ENCODE peak calls at places on chromosomes 6 and 20, in six cellular contexts. One of them, this sample, is unnamed.

GRCh38 chr6:43702522-43703440 is 15.2 kb upstream of the MRPS18A start:
- DNase-seq in iPS-NIHi11: peak
- DNase-seq in central memory CD4-positive, alpha-beta T cell: no peak
- DNase-seq in fibroblast of the conjunctiva: peak
- DNase-seq in HEK293T: peak
- DNase-seq in GM03348: peak
- DNase-seq in this sample: peak

GRCh38 chr6:35561113-35561512 is 48.4 kb upstream of the TULP1 start:
- DNase-seq in GM03348: no peak
- DNase-seq in fibroblast of the conjunctiva: no peak
- DNase-seq in iPS-NIHi11: no peak
- DNase-seq in HEK293T: no peak
- DNase-seq in central memory CD4-positive, alpha-beta T cell: no peak
- DNase-seq in this sample: no peak

GRCh38 chr20:2108987-2109386 is 7.4 kb downstream of the STK35 start:
- DNase-seq in GM03348: peak
- DNase-seq in fibroblast of the conjunctiva: no peak
- DNase-seq in central memory CD4-positive, alpha-beta T cell: no peak
- DNase-seq in iPS-NIHi11: no peak
- DNase-seq in HEK293T: no peak
- DNase-seq in this sample: peak

GRCh38 chr20:51697119-51697826 is 70.9 kb downstream of the ATP9A start:
- DNase-seq in HEK293T: no peak
- DNase-seq in iPS-NIHi11: no peak
- DNase-seq in GM03348: no peak
- DNase-seq in fibroblast of the conjunctiva: no peak
- DNase-seq in central memory CD4-positive, alpha-beta T cell: no peak
- DNase-seq in this sample: no peak

GRCh38 chr6:115591973-115592486 is 468.7 kb downstream of the FRK start:
- DNase-seq in central memory CD4-positive, alpha-beta T cell: no peak
- DNase-seq in iPS-NIHi11: no peak
- DNase-seq in fibroblast of the conjunctiva: no peak
- DNase-seq in HEK293T: no peak
- DNase-seq in GM03348: no peak
- DNase-seq in this sample: no peak

GRCh38 chr20:53582574-53583351 is 10.9 kb downstream of the ZNF217 start:
- DNase-seq in iPS-NIHi11: no peak
- DNase-seq in HEK293T: no peak
- DNase-seq in GM03348: peak
- DNase-seq in fibroblast of the conjunctiva: peak
- DNase-seq in central memory CD4-positive, alpha-beta T cell: peak
- DNase-seq in this sample: peak

GRCh38 chr20:4638826-4639225 is 82.9 kb upstream of the PRND start:
- DNase-seq in central memory CD4-positive, alpha-beta T cell: no peak
- DNase-seq in iPS-NIHi11: no peak
- DNase-seq in HEK293T: no peak
- DNase-seq in GM03348: no peak
- DNase-seq in fibroblast of the conjunctiva: no peak
- DNase-seq in this sample: no peak

GRCh38 chr6:80434951-80435350 is 328.5 kb downstream of the BCKDHB start:
- DNase-seq in central memory CD4-positive, alpha-beta T cell: no peak
- DNase-seq in fibroblast of the conjunctiva: no peak
- DNase-seq in GM03348: no peak
- DNase-seq in HEK293T: no peak
- DNase-seq in iPS-NIHi11: no peak
- DNase-seq in this sample: no peak

GRCh38 chr6:126268087-126268486 is 71.8 kb upstream of the CENPW start:
- DNase-seq in iPS-NIHi11: peak
- DNase-seq in central memory CD4-positive, alpha-beta T cell: no peak
- DNase-seq in GM03348: no peak
- DNase-seq in HEK293T: peak
- DNase-seq in fibroblast of the conjunctiva: no peak
- DNase-seq in this sample: no peak

GRCh38 chr6:78505178-78505577 is 362.2 kb upstream of the IRAK1BP1 start:
- DNase-seq in GM03348: no peak
- DNase-seq in HEK293T: no peak
- DNase-seq in fibroblast of the conjunctiva: no peak
- DNase-seq in iPS-NIHi11: no peak
- DNase-seq in central memory CD4-positive, alpha-beta T cell: no peak
- DNase-seq in this sample: no peak

GRCh38 chr6:20117474-20117873 is 94.8 kb downstream of the MBOAT1 start:
- DNase-seq in HEK293T: no peak
- DNase-seq in fibroblast of the conjunctiva: no peak
- DNase-seq in GM03348: no peak
- DNase-seq in central memory CD4-positive, alpha-beta T cell: no peak
- DNase-seq in iPS-NIHi11: peak
- DNase-seq in this sample: no peak

GRCh38 chr20:38825901-38826625 is 20.6 kb downstream of the PPP1R16B start:
- DNase-seq in GM03348: peak
- DNase-seq in iPS-NIHi11: peak
- DNase-seq in HEK293T: peak
- DNase-seq in fibroblast of the conjunctiva: no peak
- DNase-seq in central memory CD4-positive, alpha-beta T cell: no peak
- DNase-seq in this sample: no peak

GRCh38 chr20:7375905-7376304 is 564.4 kb downstream of the HAO1 start:
- DNase-seq in central memory CD4-positive, alpha-beta T cell: no peak
- DNase-seq in iPS-NIHi11: no peak
- DNase-seq in HEK293T: no peak
- DNase-seq in GM03348: peak
- DNase-seq in fibroblast of the conjunctiva: peak
- DNase-seq in this sample: no peak

GRCh38 chr20:39855799-39856198 is 833.2 kb downstream of the MAFB start:
- DNase-seq in central memory CD4-positive, alpha-beta T cell: no peak
- DNase-seq in GM03348: no peak
- DNase-seq in HEK293T: no peak
- DNase-seq in fibroblast of the conjunctiva: no peak
- DNase-seq in iPS-NIHi11: no peak
- DNase-seq in this sample: no peak

GRCh38 chr6:84854801-84855400 is 90.5 kb upstream of the TBX18 start:
- DNase-seq in GM03348: no peak
- DNase-seq in central memory CD4-positive, alpha-beta T cell: no peak
- DNase-seq in iPS-NIHi11: no peak
- DNase-seq in fibroblast of the conjunctiva: no peak
- DNase-seq in HEK293T: no peak
- DNase-seq in this sample: no peak

GRCh38 chr6:154512214-154512613 is 1.7 kb upstream of the CNKSR3 start:
- DNase-seq in HEK293T: no peak
- DNase-seq in central memory CD4-positive, alpha-beta T cell: no peak
- DNase-seq in fibroblast of the conjunctiva: no peak
- DNase-seq in iPS-NIHi11: no peak
- DNase-seq in GM03348: no peak
- DNase-seq in this sample: no peak

GRCh38 chr20:38171301-38172010 is 6.4 kb upstream of the TGM2 start:
- DNase-seq in HEK293T: no peak
- DNase-seq in fibroblast of the conjunctiva: no peak
- DNase-seq in GM03348: no peak
- DNase-seq in central memory CD4-positive, alpha-beta T cell: no peak
- DNase-seq in iPS-NIHi11: no peak
- DNase-seq in this sample: no peak

GRCh38 chr6:79408598-79408997 is 128.6 kb downstream of the LCA5 start:
- DNase-seq in GM03348: no peak
- DNase-seq in iPS-NIHi11: no peak
- DNase-seq in central memory CD4-positive, alpha-beta T cell: no peak
- DNase-seq in HEK293T: no peak
- DNase-seq in fibroblast of the conjunctiva: no peak
- DNase-seq in this sample: no peak

GRCh38 chr6:158649289-158650143 is at the start of gene SYTL3:
- DNase-seq in iPS-NIHi11: no peak
- DNase-seq in HEK293T: no peak
- DNase-seq in fibroblast of the conjunctiva: no peak
- DNase-seq in GM03348: peak
- DNase-seq in central memory CD4-positive, alpha-beta T cell: peak
- DNase-seq in this sample: peak

GRCh38 chr20:57586943-57587277 is 26.0 kb downstream of the PCK1 start:
- DNase-seq in fibroblast of the conjunctiva: no peak
- DNase-seq in GM03348: no peak
- DNase-seq in HEK293T: no peak
- DNase-seq in iPS-NIHi11: no peak
- DNase-seq in central memory CD4-positive, alpha-beta T cell: no peak
- DNase-seq in this sample: no peak

GRCh38 chr20:17281478-17281877 is 54.6 kb downstream of the PCSK2 start:
- DNase-seq in central memory CD4-positive, alpha-beta T cell: no peak
- DNase-seq in HEK293T: peak
- DNase-seq in fibroblast of the conjunctiva: no peak
- DNase-seq in iPS-NIHi11: peak
- DNase-seq in GM03348: no peak
- DNase-seq in this sample: no peak

GRCh38 chr20:47784599-47785320 is 521 bp downstream of the SULF2 start:
- DNase-seq in central memory CD4-positive, alpha-beta T cell: no peak
- DNase-seq in HEK293T: peak
- DNase-seq in fibroblast of the conjunctiva: no peak
- DNase-seq in iPS-NIHi11: peak
- DNase-seq in GM03348: peak
- DNase-seq in this sample: no peak

GRCh38 chr6:13615802-13616140 is 636 bp downstream of the NOL7 start:
- DNase-seq in GM03348: peak
- DNase-seq in central memory CD4-positive, alpha-beta T cell: peak
- DNase-seq in fibroblast of the conjunctiva: no peak
- DNase-seq in HEK293T: peak
- DNase-seq in iPS-NIHi11: peak
- DNase-seq in this sample: peak

GRCh38 chr6:102571236-102571908 is 1177.9 kb downstream of the GRIK2 start:
- DNase-seq in iPS-NIHi11: peak
- DNase-seq in HEK293T: no peak
- DNase-seq in fibroblast of the conjunctiva: peak
- DNase-seq in GM03348: no peak
- DNase-seq in central memory CD4-positive, alpha-beta T cell: no peak
- DNase-seq in this sample: no peak

GRCh38 chr20:1720845-1721475 is 63.4 kb upstream of the SIRPG start:
- DNase-seq in fibroblast of the conjunctiva: no peak
- DNase-seq in GM03348: no peak
- DNase-seq in central memory CD4-positive, alpha-beta T cell: no peak
- DNase-seq in HEK293T: no peak
- DNase-seq in iPS-NIHi11: no peak
- DNase-seq in this sample: no peak

GRCh38 chr6:169421890-169422289 is 168.2 kb upstream of the THBS2 start:
- DNase-seq in iPS-NIHi11: no peak
- DNase-seq in central memory CD4-positive, alpha-beta T cell: no peak
- DNase-seq in fibroblast of the conjunctiva: no peak
- DNase-seq in GM03348: no peak
- DNase-seq in HEK293T: no peak
- DNase-seq in this sample: no peak

GRCh38 chr6:46380152-46380807 is 111.0 kb downstream of the RCAN2 start:
- DNase-seq in GM03348: no peak
- DNase-seq in HEK293T: no peak
- DNase-seq in iPS-NIHi11: no peak
- DNase-seq in fibroblast of the conjunctiva: no peak
- DNase-seq in central memory CD4-positive, alpha-beta T cell: no peak
- DNase-seq in this sample: no peak

GRCh38 chr20:47790032-47790965 is 5.0 kb upstream of the SULF2 start:
- DNase-seq in iPS-NIHi11: no peak
- DNase-seq in central memory CD4-positive, alpha-beta T cell: no peak
- DNase-seq in GM03348: peak
- DNase-seq in fibroblast of the conjunctiva: peak
- DNase-seq in HEK293T: no peak
- DNase-seq in this sample: no peak

GRCh38 chr6:114281496-114281895 is 61.3 kb downstream of the HS3ST5 start:
- DNase-seq in GM03348: no peak
- DNase-seq in fibroblast of the conjunctiva: no peak
- DNase-seq in iPS-NIHi11: no peak
- DNase-seq in central memory CD4-positive, alpha-beta T cell: no peak
- DNase-seq in HEK293T: no peak
- DNase-seq in this sample: no peak

GRCh38 chr6:56375806-56376205 is 128.4 kb upstream of the COL21A1 start:
- DNase-seq in GM03348: no peak
- DNase-seq in iPS-NIHi11: no peak
- DNase-seq in fibroblast of the conjunctiva: no peak
- DNase-seq in HEK293T: no peak
- DNase-seq in central memory CD4-positive, alpha-beta T cell: no peak
- DNase-seq in this sample: no peak

GRCh38 chr20:62815066-62815991 is 1.5 kb upstream of the COL9A3 start:
- DNase-seq in central memory CD4-positive, alpha-beta T cell: no peak
- DNase-seq in iPS-NIHi11: peak
- DNase-seq in HEK293T: no peak
- DNase-seq in fibroblast of the conjunctiva: no peak
- DNase-seq in GM03348: peak
- DNase-seq in this sample: no peak

GRCh38 chr6:18247002-18247401 is 17.3 kb downstream of the DEK start:
- DNase-seq in fibroblast of the conjunctiva: no peak
- DNase-seq in GM03348: no peak
- DNase-seq in central memory CD4-positive, alpha-beta T cell: no peak
- DNase-seq in iPS-NIHi11: no peak
- DNase-seq in HEK293T: no peak
- DNase-seq in this sample: no peak

GRCh38 chr6:117463762-117464665 is 18.5 kb upstream of the DCBLD1 start:
- DNase-seq in central memory CD4-positive, alpha-beta T cell: no peak
- DNase-seq in HEK293T: no peak
- DNase-seq in fibroblast of the conjunctiva: no peak
- DNase-seq in GM03348: peak
- DNase-seq in iPS-NIHi11: no peak
- DNase-seq in this sample: no peak

GRCh38 chr6:99590728-99591672 is 15.6 kb upstream of the PRDM13 start:
- DNase-seq in fibroblast of the conjunctiva: no peak
- DNase-seq in iPS-NIHi11: peak
- DNase-seq in central memory CD4-positive, alpha-beta T cell: no peak
- DNase-seq in GM03348: no peak
- DNase-seq in HEK293T: no peak
- DNase-seq in this sample: no peak

GRCh38 chr20:14401479-14402138 is 64.2 kb upstream of the FLRT3 start:
- DNase-seq in central memory CD4-positive, alpha-beta T cell: no peak
- DNase-seq in HEK293T: no peak
- DNase-seq in iPS-NIHi11: no peak
- DNase-seq in GM03348: no peak
- DNase-seq in fibroblast of the conjunctiva: no peak
- DNase-seq in this sample: no peak

GRCh38 chr6:45493761-45494160 is 116.0 kb upstream of the SUPT3H start:
- DNase-seq in central memory CD4-positive, alpha-beta T cell: no peak
- DNase-seq in fibroblast of the conjunctiva: no peak
- DNase-seq in HEK293T: no peak
- DNase-seq in GM03348: no peak
- DNase-seq in iPS-NIHi11: no peak
- DNase-seq in this sample: no peak